ENCODE peak calls at places on chromosomes 12 and 14, in nine cellular contexts. One of them, this sample, is unnamed.

GRCh38 chr14:99440278-99440677 is 40.4 kb downstream of the SETD3 start:
- DNase-seq in AG04450: no peak
- DNase-seq in mesothelial cell of epicardium: no peak
- DNase-seq in HFF-Myc: no peak
- DNase-seq in AG10803: no peak
- DNase-seq in left ventricle myocardium inferior: no peak
- DNase-seq in H9: no peak
- DNase-seq in neural progenitor cell: no peak
- DNase-seq in astrocyte: no peak
- DNase-seq in this sample: no peak

GRCh38 chr12:96985515-96986362 is 78.7 kb downstream of the NEDD1 start:
- DNase-seq in AG04450: no peak
- DNase-seq in mesothelial cell of epicardium: peak
- DNase-seq in HFF-Myc: no peak
- DNase-seq in AG10803: no peak
- DNase-seq in left ventricle myocardium inferior: no peak
- DNase-seq in H9: peak
- DNase-seq in neural progenitor cell: peak
- DNase-seq in astrocyte: no peak
- DNase-seq in this sample: peak

GRCh38 chr14:54570651-54571415 is 3.9 kb downstream of the SAMD4A start:
- DNase-seq in AG04450: peak
- DNase-seq in mesothelial cell of epicardium: no peak
- DNase-seq in HFF-Myc: no peak
- DNase-seq in AG10803: peak
- DNase-seq in left ventricle myocardium inferior: no peak
- DNase-seq in H9: no peak
- DNase-seq in neural progenitor cell: no peak
- DNase-seq in astrocyte: peak
- DNase-seq in this sample: peak

GRCh38 chr12:58888131-58888783 is 32.0 kb downstream of the LRIG3 start:
- DNase-seq in AG04450: peak
- DNase-seq in mesothelial cell of epicardium: no peak
- DNase-seq in HFF-Myc: no peak
- DNase-seq in AG10803: peak
- DNase-seq in left ventricle myocardium inferior: peak
- DNase-seq in H9: no peak
- DNase-seq in neural progenitor cell: no peak
- DNase-seq in astrocyte: peak
- DNase-seq in this sample: peak

GRCh38 chr12:68397566-68398158 is 65.5 kb upstream of the MDM1 start:
- DNase-seq in AG04450: no peak
- DNase-seq in mesothelial cell of epicardium: no peak
- DNase-seq in HFF-Myc: no peak
- DNase-seq in AG10803: no peak
- DNase-seq in left ventricle myocardium inferior: no peak
- DNase-seq in H9: no peak
- DNase-seq in neural progenitor cell: no peak
- DNase-seq in astrocyte: peak
- DNase-seq in this sample: peak

GRCh38 chr14:99727096-99727870 is 43.2 kb downstream of the CYP46A1 start:
- DNase-seq in AG04450: no peak
- DNase-seq in mesothelial cell of epicardium: peak
- DNase-seq in HFF-Myc: no peak
- DNase-seq in AG10803: no peak
- DNase-seq in left ventricle myocardium inferior: no peak
- DNase-seq in H9: peak
- DNase-seq in neural progenitor cell: no peak
- DNase-seq in astrocyte: no peak
- DNase-seq in this sample: no peak

GRCh38 chr12:49055978-49056754 is 4.4 kb downstream of the KMT2D start:
- DNase-seq in AG04450: peak
- DNase-seq in mesothelial cell of epicardium: no peak
- DNase-seq in HFF-Myc: peak
- DNase-seq in AG10803: peak
- DNase-seq in left ventricle myocardium inferior: peak
- DNase-seq in H9: peak
- DNase-seq in neural progenitor cell: peak
- DNase-seq in astrocyte: peak
- DNase-seq in this sample: peak

GRCh38 chr12:128531153-128531552 is 264.2 kb downstream of the TMEM132C start:
- DNase-seq in AG04450: no peak
- DNase-seq in mesothelial cell of epicardium: no peak
- DNase-seq in HFF-Myc: no peak
- DNase-seq in AG10803: no peak
- DNase-seq in left ventricle myocardium inferior: no peak
- DNase-seq in H9: no peak
- DNase-seq in neural progenitor cell: peak
- DNase-seq in astrocyte: no peak
- DNase-seq in this sample: no peak

GRCh38 chr12:77535734-77536133 is 295.0 kb upstream of the NAV3 start:
- DNase-seq in AG04450: no peak
- DNase-seq in mesothelial cell of epicardium: no peak
- DNase-seq in HFF-Myc: no peak
- DNase-seq in AG10803: no peak
- DNase-seq in left ventricle myocardium inferior: no peak
- DNase-seq in H9: no peak
- DNase-seq in neural progenitor cell: no peak
- DNase-seq in astrocyte: no peak
- DNase-seq in this sample: no peak

GRCh38 chr14:58736606-58737005 is 98.8 kb downstream of the DACT1 start:
- DNase-seq in AG04450: no peak
- DNase-seq in mesothelial cell of epicardium: no peak
- DNase-seq in HFF-Myc: no peak
- DNase-seq in AG10803: no peak
- DNase-seq in left ventricle myocardium inferior: no peak
- DNase-seq in H9: no peak
- DNase-seq in neural progenitor cell: no peak
- DNase-seq in astrocyte: peak
- DNase-seq in this sample: peak

GRCh38 chr14:86673523-86673969 is 1143.6 kb downstream of the FLRT2 start:
- DNase-seq in AG04450: no peak
- DNase-seq in mesothelial cell of epicardium: no peak
- DNase-seq in HFF-Myc: no peak
- DNase-seq in AG10803: no peak
- DNase-seq in left ventricle myocardium inferior: no peak
- DNase-seq in H9: no peak
- DNase-seq in neural progenitor cell: no peak
- DNase-seq in astrocyte: no peak
- DNase-seq in this sample: no peak

GRCh38 chr12:98180603-98181002 is 334.8 kb upstream of the TMPO start:
- DNase-seq in AG04450: no peak
- DNase-seq in mesothelial cell of epicardium: no peak
- DNase-seq in HFF-Myc: no peak
- DNase-seq in AG10803: no peak
- DNase-seq in left ventricle myocardium inferior: no peak
- DNase-seq in H9: no peak
- DNase-seq in neural progenitor cell: no peak
- DNase-seq in astrocyte: no peak
- DNase-seq in this sample: no peak

GRCh38 chr12:6254491-6254890 is 54.3 kb downstream of the CD9 start:
- DNase-seq in AG04450: no peak
- DNase-seq in mesothelial cell of epicardium: no peak
- DNase-seq in HFF-Myc: no peak
- DNase-seq in AG10803: no peak
- DNase-seq in left ventricle myocardium inferior: no peak
- DNase-seq in H9: no peak
- DNase-seq in neural progenitor cell: no peak
- DNase-seq in astrocyte: no peak
- DNase-seq in this sample: no peak

GRCh38 chr14:81453166-81453766 is 53.1 kb upstream of the STON2 start:
- DNase-seq in AG04450: no peak
- DNase-seq in mesothelial cell of epicardium: peak
- DNase-seq in HFF-Myc: no peak
- DNase-seq in AG10803: peak
- DNase-seq in left ventricle myocardium inferior: no peak
- DNase-seq in H9: peak
- DNase-seq in neural progenitor cell: peak
- DNase-seq in astrocyte: peak
- DNase-seq in this sample: peak

GRCh38 chr12:115224031-115224430 is 540.1 kb upstream of the TBX3 start:
- DNase-seq in AG04450: no peak
- DNase-seq in mesothelial cell of epicardium: peak
- DNase-seq in HFF-Myc: no peak
- DNase-seq in AG10803: no peak
- DNase-seq in left ventricle myocardium inferior: no peak
- DNase-seq in H9: no peak
- DNase-seq in neural progenitor cell: peak
- DNase-seq in astrocyte: no peak
- DNase-seq in this sample: peak

GRCh38 chr12:6229823-6230222 is 29.6 kb downstream of the CD9 start:
- DNase-seq in AG04450: peak
- DNase-seq in mesothelial cell of epicardium: no peak
- DNase-seq in HFF-Myc: peak
- DNase-seq in AG10803: peak
- DNase-seq in left ventricle myocardium inferior: peak
- DNase-seq in H9: no peak
- DNase-seq in neural progenitor cell: no peak
- DNase-seq in astrocyte: peak
- DNase-seq in this sample: peak

GRCh38 chr14:106436310-106436905 is 910.0 kb downstream of the TMEM121 start:
- DNase-seq in AG04450: no peak
- DNase-seq in mesothelial cell of epicardium: no peak
- DNase-seq in HFF-Myc: no peak
- DNase-seq in AG10803: no peak
- DNase-seq in left ventricle myocardium inferior: peak
- DNase-seq in H9: no peak
- DNase-seq in neural progenitor cell: no peak
- DNase-seq in astrocyte: no peak
- DNase-seq in this sample: peak
- TF ChIP-seq CTCF in AG04450: no peak
- TF ChIP-seq CTCF in mesothelial cell of epicardium: peak
- TF ChIP-seq CTCF in HFF-Myc: no peak
- TF ChIP-seq CTCF in AG10803: peak
- TF ChIP-seq CTCF in left ventricle myocardium inferior: peak
- TF ChIP-seq CTCF in H9: peak
- TF ChIP-seq CTCF in neural progenitor cell: peak
- TF ChIP-seq CTCF in astrocyte: no peak
- TF ChIP-seq CTCF in this sample: peak

DNA sequence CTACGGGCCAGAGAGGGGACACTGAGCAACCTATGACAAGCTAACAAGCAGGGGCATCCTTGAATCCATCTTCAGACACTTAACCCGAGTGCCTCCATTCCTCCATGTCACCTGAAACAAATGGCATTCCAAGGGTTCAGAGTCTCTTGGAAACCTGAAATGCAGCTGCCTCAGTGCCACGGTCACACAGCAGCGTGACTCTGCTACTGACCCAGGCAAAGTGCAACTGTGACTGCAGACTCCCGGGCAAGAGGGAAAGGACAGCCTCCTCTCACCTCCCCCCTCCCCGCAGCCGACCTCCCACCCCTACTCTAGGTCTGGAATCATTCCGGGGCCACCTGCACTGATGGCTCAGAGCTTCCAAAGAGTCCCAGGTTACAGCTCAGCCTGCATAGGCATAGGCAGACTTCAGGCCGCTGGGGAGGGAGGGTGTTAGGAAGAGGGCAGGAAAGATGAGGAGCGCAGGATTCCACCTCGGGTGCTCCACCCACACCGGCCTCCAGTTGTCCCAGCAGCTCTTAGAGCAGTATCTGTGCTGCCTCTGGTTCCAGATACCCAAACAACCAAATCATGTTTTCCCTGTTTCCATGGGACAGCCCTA is 53.2 kb downstream of the KCNK10 start:
- DNase-seq in AG04450: no peak
- DNase-seq in mesothelial cell of epicardium: no peak
- DNase-seq in HFF-Myc: no peak
- DNase-seq in AG10803: no peak
- DNase-seq in left ventricle myocardium inferior: no peak
- DNase-seq in H9: peak
- DNase-seq in neural progenitor cell: peak
- DNase-seq in astrocyte: no peak
- DNase-seq in this sample: no peak
- TF ChIP-seq CTCF in AG04450: no peak
- TF ChIP-seq CTCF in mesothelial cell of epicardium: no peak
- TF ChIP-seq CTCF in HFF-Myc: no peak
- TF ChIP-seq CTCF in AG10803: no peak
- TF ChIP-seq CTCF in left ventricle myocardium inferior: no peak
- TF ChIP-seq CTCF in H9: no peak
- TF ChIP-seq CTCF in neural progenitor cell: no peak
- TF ChIP-seq CTCF in astrocyte: no peak
- TF ChIP-seq CTCF in this sample: no peak

GRCh38 chr12:116559330-116560080 is at the start of gene MAP1LC3B2:
- DNase-seq in AG04450: no peak
- DNase-seq in mesothelial cell of epicardium: no peak
- DNase-seq in HFF-Myc: no peak
- DNase-seq in AG10803: peak
- DNase-seq in left ventricle myocardium inferior: peak
- DNase-seq in H9: peak
- DNase-seq in neural progenitor cell: peak
- DNase-seq in astrocyte: peak
- DNase-seq in this sample: peak
- TF ChIP-seq CTCF in AG04450: no peak
- TF ChIP-seq CTCF in mesothelial cell of epicardium: no peak
- TF ChIP-seq CTCF in HFF-Myc: no peak
- TF ChIP-seq CTCF in AG10803: no peak
- TF ChIP-seq CTCF in left ventricle myocardium inferior: no peak
- TF ChIP-seq CTCF in H9: no peak
- TF ChIP-seq CTCF in neural progenitor cell: no peak
- TF ChIP-seq CTCF in astrocyte: no peak
- TF ChIP-seq CTCF in this sample: no peak

GRCh38 chr12:100058482-100059029 is 73.8 kb upstream of the ANKS1B start:
- DNase-seq in AG04450: peak
- DNase-seq in mesothelial cell of epicardium: no peak
- DNase-seq in HFF-Myc: peak
- DNase-seq in AG10803: peak
- DNase-seq in left ventricle myocardium inferior: no peak
- DNase-seq in H9: no peak
- DNase-seq in neural progenitor cell: no peak
- DNase-seq in astrocyte: peak
- DNase-seq in this sample: peak
- TF ChIP-seq CTCF in AG04450: peak
- TF ChIP-seq CTCF in mesothelial cell of epicardium: no peak
- TF ChIP-seq CTCF in HFF-Myc: peak
- TF ChIP-seq CTCF in AG10803: peak
- TF ChIP-seq CTCF in left ventricle myocardium inferior: no peak
- TF ChIP-seq CTCF in H9: no peak
- TF ChIP-seq CTCF in neural progenitor cell: no peak
- TF ChIP-seq CTCF in astrocyte: peak
- TF ChIP-seq CTCF in this sample: peak

GRCh38 chr14:72610096-72610830 is 283.6 kb downstream of the DPF3 start:
- DNase-seq in AG04450: no peak
- DNase-seq in mesothelial cell of epicardium: no peak
- DNase-seq in HFF-Myc: no peak
- DNase-seq in AG10803: no peak
- DNase-seq in left ventricle myocardium inferior: no peak
- DNase-seq in H9: peak
- DNase-seq in neural progenitor cell: no peak
- DNase-seq in astrocyte: no peak
- DNase-seq in this sample: no peak
- TF ChIP-seq CTCF in AG04450: no peak
- TF ChIP-seq CTCF in mesothelial cell of epicardium: no peak
- TF ChIP-seq CTCF in HFF-Myc: no peak
- TF ChIP-seq CTCF in AG10803: no peak
- TF ChIP-seq CTCF in left ventricle myocardium inferior: no peak
- TF ChIP-seq CTCF in H9: no peak
- TF ChIP-seq CTCF in neural progenitor cell: no peak
- TF ChIP-seq CTCF in astrocyte: no peak
- TF ChIP-seq CTCF in this sample: no peak